ENCODE peak calls at places on chromosomes 13 and 19, in eight cellular contexts. O is HCEC 1CT; I is NCI-H1092; N is pulmonary artery endothelial cell; R is CD4-positive, alpha-beta memory T cell; G is AML-193; K is hepatic stellate cell; Q is pancreas. W is an unnamed sample.

GRCh38 chr19:50870417-50871089 is 2.7 kb upstream of the KLK2 start:
- DNase-seq in N (no peak), R (no peak), G (no peak), I (no peak), O (no peak), K (no peak), Q (peak), W (no peak)

GRCh38 chr13:53254495-53254894 is 225.9 kb downstream of the OLFM4 start:
- DNase-seq in O (no peak), G (no peak), K (no peak), I (no peak), Q (no peak), R (no peak), N (no peak), W (no peak)

GRCh38 chr13:69524459-69525155 is 583.0 kb upstream of the ATXN8OS start:
- DNase-seq in G (peak), K (no peak), N (no peak), Q (no peak), I (no peak), R (no peak), O (no peak), W (no peak)

GRCh38 chr13:73190477-73190876 is 131.7 kb downstream of the KLF5 start:
- DNase-seq in N (no peak), G (no peak), O (no peak), I (no peak), K (no peak), Q (no peak), R (no peak), W (no peak)

GRCh38 chr19:48878219-48879024 is 6.2 kb downstream of the PPP1R15A start:
- DNase-seq in O (no peak), I (no peak), K (no peak), G (no peak), Q (no peak), N (peak), R (peak), W (no peak)

GRCh38 chr13:101488734-101489133 is 36.3 kb downstream of the ITGBL1 start:
- DNase-seq in I (no peak), R (no peak), N (no peak), Q (no peak), K (no peak), O (no peak), G (no peak), W (no peak)

GRCh38 chr19:48858984-48859710 is 9.3 kb downstream of the PLEKHA4 start:
- DNase-seq in Q (peak), I (no peak), K (no peak), R (peak), N (no peak), O (no peak), G (peak), W (no peak)

GRCh38 chr19:13556552-13556951 is 50.3 kb upstream of the CACNA1A start:
- DNase-seq in O (no peak), I (no peak), G (no peak), K (no peak), Q (no peak), R (no peak), N (no peak), W (no peak)

GRCh38 chr19:39156230-39156890 is 30.8 kb downstream of the PAK4 start:
- DNase-seq in O (no peak), G (no peak), K (no peak), I (no peak), Q (peak), R (no peak), N (no peak), W (no peak)

GRCh38 chr19:6262519-6262918 is 17.3 kb downstream of the MLLT1 start:
- DNase-seq in O (no peak), R (no peak), K (no peak), Q (no peak), G (no peak), N (no peak), I (no peak), W (no peak)

GRCh38 chr19:38375098-38375493 is 725 bp downstream of the PSMD8 start:
- DNase-seq in I (no peak), K (no peak), O (no peak), Q (no peak), G (peak), R (no peak), N (no peak), W (no peak)

GRCh38 chr13:46327256-46327655 is 59.8 kb downstream of the RUBCNL start:
- DNase-seq in Q (no peak), G (no peak), O (no peak), I (no peak), K (no peak), N (no peak), R (no peak), W (no peak)

GRCh38 chr13:40206241-40207109 is 460.0 kb downstream of the FOXO1 start:
- DNase-seq in G (peak), O (peak), I (no peak), R (peak), N (peak), K (no peak), Q (peak), W (no peak)

GRCh38 chr13:109145631-109146030 is 516.2 kb downstream of the MYO16 start:
- DNase-seq in K (peak), I (peak), N (no peak), O (peak), G (peak), R (peak), Q (no peak), W (peak)

GRCh38 chr13:31775686-31776085 is 36.4 kb downstream of the RXFP2 start:
- DNase-seq in K (no peak), R (no peak), I (no peak), O (no peak), N (no peak), Q (no peak), G (no peak), W (no peak)

GRCh38 chr19:38664503-38665211 is 17.2 kb downstream of the ACTN4 start:
- DNase-seq in K (no peak), R (no peak), Q (peak), I (no peak), N (no peak), G (peak), O (peak), W (no peak)